ENCODE peak calls at places on chromosome 18, in nine cellular contexts. Y is EL; M is left lung; H is heart left ventricle; K is fibroblast of gingiva; S is NCI-H1417; W is anterior cingulate cortex; Q is effector CD4-positive, alpha-beta T cell; J is RCC 7860. X is an unnamed sample.

GRCh38 chr18:79873449-79874110 is 75.8 kb downstream of the KCNG2 start:
- DNase-seq in Y (no peak), M (no peak), H (no peak), K (no peak), S (no peak), W (no peak), Q (no peak), J (no peak), X (no peak)

GRCh38 chr18:28030458-28030857 is 146.5 kb downstream of the CDH2 start:
- DNase-seq in Y (no peak), M (no peak), H (no peak), K (no peak), S (no peak), W (no peak), Q (no peak), J (no peak), X (no peak)

GRCh38 chr18:48894266-48894600 is 56.5 kb downstream of the SMAD7 start:
- DNase-seq in Y (no peak), M (no peak), H (no peak), K (no peak), S (no peak), W (no peak), Q (no peak), J (no peak), X (no peak)

GRCh38 chr18:68797901-68798300 is at the start of gene CCDC102B:
- DNase-seq in Y (peak; percentile 68), M (no peak), H (no peak), K (peak; percentile 93), S (peak; percentile 69), W (no peak), Q (no peak), J (no peak), X (peak; percentile 77)

GRCh38 chr18:62524443-62525200 is 1.8 kb downstream of the ZCCHC2 start:
- DNase-seq in Y (peak; percentile 64), M (peak; percentile 63), H (peak; percentile 61), K (peak; percentile 24), S (peak; percentile 84), W (no peak), Q (peak; percentile 54), J (peak; percentile 31), X (no peak)

GRCh38 chr18:50687491-50687890 is 127.6 kb downstream of the MAPK4 start:
- DNase-seq in Y (no peak), M (peak; percentile 67), H (no peak), K (no peak), S (peak; percentile 94), W (no peak), Q (no peak), J (no peak), X (no peak)

GRCh38 chr18:46477425-46478011 is 179.5 kb downstream of the LOXHD1 start:
- DNase-seq in Y (no peak), M (no peak), H (no peak), K (no peak), S (peak; percentile 23), W (no peak), Q (no peak), J (no peak), X (no peak)

GRCh38 chr18:10015941-10016819 is 102.4 kb downstream of the VAPA start:
- DNase-seq in Y (peak; percentile 97), M (no peak), H (peak; percentile 34), K (peak; percentile 96), S (no peak), W (no peak), Q (no peak), J (peak; percentile 65), X (peak; percentile 84)

GRCh38 chr18:55858661-55859111 is 270.7 kb upstream of the TCF4 start:
- DNase-seq in Y (peak; percentile 23), M (no peak), H (no peak), K (peak; percentile 74), S (no peak), W (no peak), Q (no peak), J (peak; percentile 31), X (no peak)

GRCh38 chr18:32891130-32891529 is 118.3 kb upstream of the KLHL14 start:
- DNase-seq in Y (no peak), M (no peak), H (no peak), K (no peak), S (no peak), W (no peak), Q (no peak), J (no peak), X (no peak)

GRCh38 chr18:55783921-55784320 is 195.9 kb upstream of the TCF4 start:
- DNase-seq in Y (no peak), M (no peak), H (no peak), K (no peak), S (peak; percentile 91), W (no peak), Q (no peak), J (no peak), X (no peak)

GRCh38 chr18:51400721-51401120 is 203.2 kb upstream of the MEX3C start:
- DNase-seq in Y (no peak), M (no peak), H (no peak), K (no peak), S (no peak), W (no peak), Q (no peak), J (no peak), X (no peak)

GRCh38 chr18:35983818-35984217 is 11.3 kb downstream of the RMP24 start:
- DNase-seq in Y (peak; percentile 87), M (no peak), H (no peak), K (peak; percentile 24), S (no peak), W (no peak), Q (no peak), J (no peak), X (peak; percentile 9)

GRCh38 chr18:36711813-36712444 is 116.9 kb downstream of the TPGS2 start:
- DNase-seq in Y (peak; percentile 87), M (no peak), H (peak; percentile 87), K (peak; percentile 64), S (no peak), W (no peak), Q (no peak), J (peak; percentile 70), X (peak; percentile 51)

GRCh38 chr18:32373505-32373904 is 97.2 kb downstream of the GAREM1 start:
- DNase-seq in Y (no peak), M (no peak), H (no peak), K (no peak), S (no peak), W (no peak), Q (no peak), J (no peak), X (no peak)

GRCh38 chr18:31185551-31185950 is 22.9 kb upstream of the DSC1 start:
- DNase-seq in Y (no peak), M (no peak), H (no peak), K (no peak), S (no peak), W (no peak), Q (no peak), J (peak; percentile 49), X (no peak)

GRCh38 chr18:51196811-51197660 is 445 bp downstream of the MEX3C start:
- DNase-seq in Y (peak; percentile 56), M (peak; percentile 69), H (peak; percentile 73), K (peak; percentile 62), S (peak; percentile 78), W (no peak), Q (peak; percentile 26), J (no peak), X (no peak)

GRCh38 chr18:48850891-48851302 is 99.9 kb downstream of the SMAD7 start:
- DNase-seq in Y (no peak), M (no peak), H (peak; percentile 65), K (no peak), S (no peak), W (no peak), Q (no peak), J (no peak), X (no peak)